ENCODE peak calls at places on chromosome 13, in seven cellular contexts. K, C, U, L, T, B and E are unnamed samples.
A peak's percentile ranks its signal among the peaks of the same experiment; 100 is the strongest.

GRCh38 chr13:91771229-91771628 is 372.8 kb downstream of the GPC5 start:
- DNase-seq in C (no peak), T (no peak), U (no peak), L (no peak), B (no peak), K (no peak), E (no peak)

GRCh38 chr13:44148159-44148929 is 225.3 kb upstream of the SERP2 start:
- DNase-seq in K (no peak), T (no peak), B (no peak), L (no peak), U (no peak), C (no peak), E (peak; percentile 20)

GRCh38 chr13:28467886-28468519 is 26.9 kb downstream of the FLT1 start:
- DNase-seq in L (no peak), U (no peak), B (no peak), K (no peak), C (no peak), T (no peak), E (no peak)

GRCh38 chr13:71730267-71730666 is 136.7 kb downstream of the DACH1 start:
- DNase-seq in B (no peak), U (no peak), C (no peak), T (no peak), K (no peak), L (no peak), E (no peak)

GRCh38 chr13:38686635-38687245 is at the start of gene FREM2:
- DNase-seq in B (peak; percentile 63), T (no peak), C (peak; percentile 47), K (no peak), L (peak; percentile 76), U (no peak), E (peak; percentile 92)

GRCh38 chr13:43023244-43023931 is at the start of gene DNAJC15:
- DNase-seq in U (peak; percentile 93), B (peak; percentile 61), L (peak; percentile 92), C (no peak), T (peak; percentile 88), K (peak; percentile 80), E (no peak)

GRCh38 chr13:77215543-77215942 is 111.4 kb downstream of the MYCBP2 start:
- DNase-seq in U (no peak), T (no peak), K (no peak), B (no peak), C (no peak), L (no peak), E (no peak)

GRCh38 chr13:25803626-25804025 is 248.2 kb downstream of the SHISA2 start:
- DNase-seq in C (no peak), K (no peak), U (no peak), B (no peak), T (no peak), L (no peak), E (no peak)

GRCh38 chr13:103516009-103516795 is 450.0 kb upstream of the SLC10A2 start:
- DNase-seq in C (no peak), K (no peak), L (no peak), T (no peak), U (no peak), B (no peak), E (no peak)

GRCh38 chr13:33184530-33184929 is 101.0 kb downstream of the STARD13 start:
- DNase-seq in T (no peak), K (no peak), U (no peak), C (peak; percentile 43), B (no peak), L (no peak), E (no peak)

GRCh38 chr13:44404261-44405139 is 30.9 kb downstream of the SERP2 start:
- DNase-seq in C (no peak), U (no peak), T (no peak), B (no peak), L (no peak), K (no peak), E (peak; percentile 26)

GRCh38 chr13:99980201-99981114 is 1.1 kb upstream of the ZIC2 start:
- DNase-seq in K (peak; percentile 65), U (peak; percentile 57), L (no peak), C (peak; percentile 54), B (peak; percentile 54), T (peak; percentile 77), E (peak; percentile 89)

GRCh38 chr13:50969691-50970090 is 60.1 kb downstream of the RNASEH2B start:
- DNase-seq in B (no peak), K (no peak), L (no peak), C (no peak), T (no peak), U (no peak), E (no peak)

GRCh38 chr13:106475852-106476251 is 59.6 kb downstream of the EFNB2 start:
- DNase-seq in L (no peak), T (no peak), C (no peak), U (no peak), K (no peak), B (no peak), E (no peak)

GRCh38 chr13:67772807-67773453 is 542.8 kb upstream of the PCDH9 start:
- DNase-seq in C (no peak), K (no peak), L (no peak), T (no peak), U (no peak), B (no peak), E (no peak)

GRCh38 chr13:33787051-33787591 is 30.8 kb upstream of the RFC3 start:
- DNase-seq in L (no peak), K (no peak), T (no peak), B (no peak), U (no peak), C (peak; percentile 5), E (no peak)

GRCh38 chr13:74573654-74574053 is 439.4 kb upstream of the KLF12 start:
- DNase-seq in B (peak; percentile 11), L (no peak), T (no peak), U (no peak), C (no peak), K (no peak), E (no peak)

GRCh38 chr13:40498461-40498860 is 168.0 kb downstream of the FOXO1 start:
- DNase-seq in T (no peak), K (no peak), U (no peak), C (no peak), B (no peak), L (no peak), E (no peak)

GRCh38 chr13:28455580-28456194 is 39.2 kb downstream of the FLT1 start:
- DNase-seq in K (no peak), L (no peak), B (no peak), C (no peak), U (no peak), T (no peak), E (peak; percentile 64)

GRCh38 chr13:97114696-97115095 is 107.4 kb upstream of the MBNL2 start:
- DNase-seq in L (no peak), K (no peak), C (peak; percentile 11), U (no peak), T (no peak), B (no peak), E (no peak)

GRCh38 chr13:97111705-97112104 is 110.4 kb upstream of the MBNL2 start:
- DNase-seq in U (no peak), L (no peak), T (no peak), C (no peak), B (no peak), K (no peak), E (no peak)

GRCh38 chr13:97116754-97117153 is 105.4 kb upstream of the MBNL2 start:
- DNase-seq in K (no peak), B (no peak), L (no peak), T (no peak), U (no peak), C (peak; percentile 68), E (peak; percentile 29)

GRCh38 chr13:97112451-97113152 is 109.5 kb upstream of the MBNL2 start:
- DNase-seq in T (no peak), K (no peak), L (no peak), U (no peak), C (peak; percentile 23), B (no peak), E (no peak)

GRCh38 chr13:97113231-97114001 is 108.7 kb upstream of the MBNL2 start:
- DNase-seq in T (no peak), B (peak; percentile 36), U (no peak), C (peak; percentile 53), K (no peak), L (no peak), E (no peak)
- H3K4me1 ChIP-seq in T (peaks cover 50% of the 10 kb centered on the region), B (peaks cover 39% of the 10 kb centered on the region), U (peaks cover 46% of the 10 kb centered on the region), C (peaks cover 27% of the 10 kb centered on the region), K (peaks cover 6% of the 10 kb centered on the region), L (peaks cover 73% of the 10 kb centered on the region), E (peaks cover 11% of the 10 kb centered on the region)

DNA sequence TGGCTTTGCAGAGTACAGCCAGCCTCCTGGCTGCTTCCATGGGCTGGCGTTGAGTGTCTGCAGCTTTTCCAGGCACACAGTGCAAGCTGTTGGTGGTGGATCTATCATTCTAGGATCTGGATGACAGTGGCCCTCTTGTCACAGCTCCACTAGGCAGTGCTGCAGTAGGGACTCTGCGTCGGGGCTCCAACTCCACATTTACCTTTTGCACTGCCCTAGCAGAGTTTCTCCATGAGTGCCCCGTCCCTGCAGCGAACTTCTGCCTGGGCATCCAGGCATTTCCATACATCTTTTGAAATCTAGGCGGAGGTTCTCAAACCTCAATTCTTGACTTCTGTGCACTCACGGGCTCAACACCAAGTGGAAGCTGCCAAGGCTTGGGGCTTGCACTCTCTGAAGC is 1697.3 kb upstream of the MIR17HG start:
- DNase-seq in T (no peak), B (no peak), C (no peak), U (no peak), L (no peak), K (no peak), E (no peak)
- H3K9me3 ChIP-seq in T (peaks cover 11% of the 10 kb centered on the region), B (no peaks in the 10 kb centered on the region), C (peaks cover 27% of the 10 kb centered on the region), U (no peaks in the 10 kb centered on the region), L (peaks cover 5% of the 10 kb centered on the region), K (peaks cover 4% of the 10 kb centered on the region), E (no peaks in the 10 kb centered on the region)

GRCh38 chr13:110018009-110018408 is 231.6 kb upstream of the IRS2 start:
- DNase-seq in B (no peak), L (no peak), K (no peak), T (no peak), C (no peak), U (no peak), E (no peak)

GRCh38 chr13:110012102-110012739 is 225.8 kb upstream of the IRS2 start:
- DNase-seq in L (no peak), B (no peak), T (no peak), U (no peak), K (no peak), C (peak; percentile 91), E (no peak)

GRCh38 chr13:110014719-110015118 is 228.3 kb upstream of the IRS2 start:
- DNase-seq in T (no peak), C (no peak), K (no peak), B (no peak), U (no peak), L (no peak), E (no peak)

GRCh38 chr13:110015253-110015652 is 228.9 kb upstream of the IRS2 start:
- DNase-seq in L (no peak), U (no peak), C (no peak), K (no peak), T (no peak), B (no peak), E (no peak)

DNA sequence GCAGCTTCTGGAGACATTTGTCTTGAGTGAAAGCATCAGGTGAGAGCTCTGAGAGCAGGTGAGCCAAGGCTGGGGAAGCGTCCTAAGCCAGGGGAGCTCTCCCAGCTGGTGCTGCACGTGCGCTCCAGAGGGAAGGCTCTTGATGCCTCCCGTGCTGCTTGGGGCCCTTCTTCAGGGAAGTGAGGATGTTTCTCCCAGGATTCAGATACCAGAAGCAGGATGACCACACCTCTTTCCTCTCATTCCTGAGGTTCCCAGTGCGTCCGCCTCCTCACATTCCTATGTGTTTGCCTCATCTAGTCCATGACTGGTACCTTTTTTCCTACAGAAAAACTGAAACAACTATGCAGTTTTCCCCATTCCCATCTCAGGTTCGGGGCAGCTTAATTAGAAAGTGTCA is 231.0 kb upstream of the IRS2 start:
- DNase-seq in T (no peak), B (no peak), U (no peak), L (no peak), C (peak; percentile 90), K (no peak), E (no peak)
- H3K4me3 ChIP-seq in T (no peak overlapping the region), B (no peak overlapping the region), U (no peak overlapping the region), L (no peak overlapping the region), C (no peak overlapping the region), K (no peak overlapping the region), E (no peak overlapping the region)

GRCh38 chr13:114143806-114144605 is 11.6 kb upstream of the RASA3 start:
- DNase-seq in C (no peak), K (peak; percentile 65), B (no peak), T (no peak), L (no peak), U (no peak), E (peak; percentile 54)
- H3K4me1 ChIP-seq in C (peaks cover 24% of the 10 kb centered on the region), K (peaks cover 85% of the 10 kb centered on the region), B (no peaks in the 10 kb centered on the region), T (peaks cover 29% of the 10 kb centered on the region), L (peaks cover 25% of the 10 kb centered on the region), U (no peaks in the 10 kb centered on the region), E (no peaks in the 10 kb centered on the region)